ENCODE peak calls at places on chromosomes 2 and 18, in nine cellular contexts. One of them, this sample, is unnamed. For H3K27me3, the result is how much of the 10 kb centered on the place peaks cover.

GRCh38 chr2:217551229-217551909 is 451.4 kb downstream of the TNS1 start:
- DNase-seq in HCT116: no peak
- DNase-seq in BE2C: no peak
- DNase-seq in brain microvascular endothelial cell: peak
- DNase-seq in kidney epithelial cell: peak
- DNase-seq in heart left ventricle: no peak
- DNase-seq in upper lobe of right lung: no peak
- DNase-seq in tibial artery: no peak
- DNase-seq in right cardiac atrium: no peak
- DNase-seq in this sample: no peak

GRCh38 chr2:179856205-179856604 is 5.2 kb downstream of the ZNF385B start:
- DNase-seq in HCT116: no peak
- DNase-seq in BE2C: no peak
- DNase-seq in brain microvascular endothelial cell: no peak
- DNase-seq in kidney epithelial cell: no peak
- DNase-seq in heart left ventricle: no peak
- DNase-seq in upper lobe of right lung: no peak
- DNase-seq in tibial artery: no peak
- DNase-seq in right cardiac atrium: no peak
- DNase-seq in this sample: no peak

GRCh38 chr18:48412339-48412929 is 3.3 kb upstream of the ZBTB7C start:
- DNase-seq in HCT116: peak
- DNase-seq in BE2C: peak
- DNase-seq in brain microvascular endothelial cell: no peak
- DNase-seq in kidney epithelial cell: no peak
- DNase-seq in heart left ventricle: no peak
- DNase-seq in upper lobe of right lung: no peak
- DNase-seq in tibial artery: no peak
- DNase-seq in right cardiac atrium: no peak
- DNase-seq in this sample: no peak

GRCh38 chr18:14577971-14578370 is 34.6 kb upstream of the POTEC start:
- DNase-seq in HCT116: no peak
- DNase-seq in BE2C: no peak
- DNase-seq in brain microvascular endothelial cell: no peak
- DNase-seq in kidney epithelial cell: no peak
- DNase-seq in heart left ventricle: no peak
- DNase-seq in upper lobe of right lung: no peak
- DNase-seq in tibial artery: no peak
- DNase-seq in right cardiac atrium: no peak
- DNase-seq in this sample: no peak

GRCh38 chr2:161586517-161587167 is 37.6 kb upstream of the SLC4A10 start:
- DNase-seq in HCT116: peak
- DNase-seq in BE2C: no peak
- DNase-seq in brain microvascular endothelial cell: no peak
- DNase-seq in kidney epithelial cell: no peak
- DNase-seq in heart left ventricle: no peak
- DNase-seq in upper lobe of right lung: no peak
- DNase-seq in tibial artery: no peak
- DNase-seq in right cardiac atrium: no peak
- DNase-seq in this sample: no peak

GRCh38 chr2:159637988-159638501 is 21.7 kb upstream of the BAZ2B start:
- DNase-seq in HCT116: peak
- DNase-seq in BE2C: no peak
- DNase-seq in brain microvascular endothelial cell: peak
- DNase-seq in kidney epithelial cell: peak
- DNase-seq in heart left ventricle: no peak
- DNase-seq in upper lobe of right lung: no peak
- DNase-seq in tibial artery: no peak
- DNase-seq in right cardiac atrium: no peak
- DNase-seq in this sample: no peak

GRCh38 chr2:149634103-149634502 is 46.5 kb upstream of the MMADHC start:
- DNase-seq in HCT116: no peak
- DNase-seq in BE2C: no peak
- DNase-seq in brain microvascular endothelial cell: no peak
- DNase-seq in kidney epithelial cell: no peak
- DNase-seq in heart left ventricle: no peak
- DNase-seq in upper lobe of right lung: no peak
- DNase-seq in tibial artery: no peak
- DNase-seq in right cardiac atrium: no peak
- DNase-seq in this sample: no peak

GRCh38 chr2:229489016-229489415 is 217.9 kb upstream of the PID1 start:
- DNase-seq in HCT116: no peak
- DNase-seq in BE2C: no peak
- DNase-seq in brain microvascular endothelial cell: peak
- DNase-seq in kidney epithelial cell: no peak
- DNase-seq in heart left ventricle: no peak
- DNase-seq in upper lobe of right lung: no peak
- DNase-seq in tibial artery: no peak
- DNase-seq in right cardiac atrium: no peak
- DNase-seq in this sample: no peak

GRCh38 chr2:205722538-205722878 is 40.2 kb downstream of the NRP2 start:
- DNase-seq in HCT116: no peak
- DNase-seq in BE2C: no peak
- DNase-seq in brain microvascular endothelial cell: no peak
- DNase-seq in kidney epithelial cell: no peak
- DNase-seq in heart left ventricle: no peak
- DNase-seq in upper lobe of right lung: no peak
- DNase-seq in tibial artery: no peak
- DNase-seq in right cardiac atrium: no peak
- DNase-seq in this sample: no peak

GRCh38 chr2:233063269-233063975 is 3.3 kb downstream of the INPP5D start:
- DNase-seq in HCT116: no peak
- DNase-seq in BE2C: no peak
- DNase-seq in brain microvascular endothelial cell: no peak
- DNase-seq in kidney epithelial cell: no peak
- DNase-seq in heart left ventricle: no peak
- DNase-seq in upper lobe of right lung: peak
- DNase-seq in tibial artery: no peak
- DNase-seq in right cardiac atrium: no peak
- DNase-seq in this sample: no peak

GRCh38 chr2:240782886-240783818 is 36.9 kb downstream of the KIF1A start:
- DNase-seq in HCT116: no peak
- DNase-seq in BE2C: no peak
- DNase-seq in brain microvascular endothelial cell: no peak
- DNase-seq in kidney epithelial cell: no peak
- DNase-seq in heart left ventricle: peak
- DNase-seq in upper lobe of right lung: no peak
- DNase-seq in tibial artery: no peak
- DNase-seq in right cardiac atrium: peak
- DNase-seq in this sample: no peak

GRCh38 chr2:149904352-149904751 is 316.8 kb upstream of the MMADHC start:
- DNase-seq in HCT116: no peak
- DNase-seq in BE2C: no peak
- DNase-seq in brain microvascular endothelial cell: no peak
- DNase-seq in kidney epithelial cell: no peak
- DNase-seq in heart left ventricle: no peak
- DNase-seq in upper lobe of right lung: no peak
- DNase-seq in tibial artery: no peak
- DNase-seq in right cardiac atrium: no peak
- DNase-seq in this sample: no peak

GRCh38 chr18:13532406-13533075 is 193.8 kb downstream of the FAM210A start:
- DNase-seq in HCT116: no peak
- DNase-seq in BE2C: no peak
- DNase-seq in brain microvascular endothelial cell: no peak
- DNase-seq in kidney epithelial cell: no peak
- DNase-seq in heart left ventricle: no peak
- DNase-seq in upper lobe of right lung: no peak
- DNase-seq in tibial artery: no peak
- DNase-seq in right cardiac atrium: peak
- DNase-seq in this sample: no peak

GRCh38 chr2:159497256-159497655 is 119.1 kb downstream of the BAZ2B start:
- DNase-seq in HCT116: peak
- DNase-seq in BE2C: no peak
- DNase-seq in brain microvascular endothelial cell: peak
- DNase-seq in kidney epithelial cell: peak
- DNase-seq in heart left ventricle: peak
- DNase-seq in upper lobe of right lung: no peak
- DNase-seq in tibial artery: no peak
- DNase-seq in right cardiac atrium: no peak
- DNase-seq in this sample: no peak

GRCh38 chr2:10956006-10956790 is 44.5 kb downstream of the KCNF1 start:
- DNase-seq in HCT116: no peak
- DNase-seq in BE2C: no peak
- DNase-seq in brain microvascular endothelial cell: no peak
- DNase-seq in kidney epithelial cell: no peak
- DNase-seq in heart left ventricle: no peak
- DNase-seq in upper lobe of right lung: no peak
- DNase-seq in tibial artery: no peak
- DNase-seq in right cardiac atrium: no peak
- DNase-seq in this sample: no peak

DNA sequence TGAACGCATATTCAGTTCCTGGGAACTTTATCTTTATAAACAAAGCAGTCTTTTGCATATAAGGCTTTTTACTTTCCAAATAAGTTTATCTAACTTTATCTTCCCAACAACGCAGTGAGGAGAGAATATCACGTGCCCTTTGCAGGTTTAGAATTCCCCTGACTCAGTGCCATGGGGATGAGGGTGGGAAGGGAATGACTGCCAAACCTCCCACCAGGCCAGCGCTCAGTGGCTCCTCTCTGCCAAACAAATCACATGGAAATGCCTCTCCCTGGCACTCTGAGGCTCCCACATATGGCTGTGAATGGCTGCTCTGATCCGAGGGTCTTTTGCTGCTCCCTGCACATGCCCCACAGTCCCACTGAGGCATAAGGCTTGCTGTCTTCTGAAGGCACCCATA is 158.3 kb downstream of the DNAH6 start:
- DNase-seq in HCT116: no peak
- DNase-seq in BE2C: no peak
- DNase-seq in brain microvascular endothelial cell: no peak
- DNase-seq in kidney epithelial cell: no peak
- DNase-seq in heart left ventricle: no peak
- DNase-seq in upper lobe of right lung: no peak
- DNase-seq in tibial artery: no peak
- DNase-seq in right cardiac atrium: no peak
- DNase-seq in this sample: no peak
- H3K27me3 ChIP-seq in HCT116: under half
- H3K27me3 ChIP-seq in BE2C: under half
- H3K27me3 ChIP-seq in brain microvascular endothelial cell: under half
- H3K27me3 ChIP-seq in kidney epithelial cell: under half
- H3K27me3 ChIP-seq in heart left ventricle: under half
- H3K27me3 ChIP-seq in upper lobe of right lung: under half
- H3K27me3 ChIP-seq in tibial artery: under half
- H3K27me3 ChIP-seq in right cardiac atrium: under half
- H3K27me3 ChIP-seq in this sample: under half

GRCh38 chr2:47568164-47568861 is 165.4 kb downstream of the MSH2 start:
- DNase-seq in HCT116: no peak
- DNase-seq in BE2C: no peak
- DNase-seq in brain microvascular endothelial cell: no peak
- DNase-seq in kidney epithelial cell: no peak
- DNase-seq in heart left ventricle: no peak
- DNase-seq in upper lobe of right lung: no peak
- DNase-seq in tibial artery: no peak
- DNase-seq in right cardiac atrium: no peak
- DNase-seq in this sample: no peak

GRCh38 chr2:47566207-47566858 is 163.4 kb downstream of the MSH2 start:
- DNase-seq in HCT116: no peak
- DNase-seq in BE2C: no peak
- DNase-seq in brain microvascular endothelial cell: no peak
- DNase-seq in kidney epithelial cell: no peak
- DNase-seq in heart left ventricle: no peak
- DNase-seq in upper lobe of right lung: no peak
- DNase-seq in tibial artery: no peak
- DNase-seq in right cardiac atrium: no peak
- DNase-seq in this sample: no peak

GRCh38 chr2:47569658-47570398 is 166.9 kb downstream of the MSH2 start:
- DNase-seq in HCT116: no peak
- DNase-seq in BE2C: peak
- DNase-seq in brain microvascular endothelial cell: no peak
- DNase-seq in kidney epithelial cell: no peak
- DNase-seq in heart left ventricle: no peak
- DNase-seq in upper lobe of right lung: no peak
- DNase-seq in tibial artery: no peak
- DNase-seq in right cardiac atrium: peak
- DNase-seq in this sample: no peak

GRCh38 chr2:47572136-47572535 is 169.2 kb downstream of the MSH2 start:
- DNase-seq in HCT116: no peak
- DNase-seq in BE2C: no peak
- DNase-seq in brain microvascular endothelial cell: no peak
- DNase-seq in kidney epithelial cell: no peak
- DNase-seq in heart left ventricle: no peak
- DNase-seq in upper lobe of right lung: no peak
- DNase-seq in tibial artery: no peak
- DNase-seq in right cardiac atrium: no peak
- DNase-seq in this sample: no peak
- H3K27me3 ChIP-seq in HCT116: under half
- H3K27me3 ChIP-seq in BE2C: half or more
- H3K27me3 ChIP-seq in brain microvascular endothelial cell: under half
- H3K27me3 ChIP-seq in kidney epithelial cell: half or more
- H3K27me3 ChIP-seq in heart left ventricle: under half
- H3K27me3 ChIP-seq in upper lobe of right lung: half or more
- H3K27me3 ChIP-seq in tibial artery: under half
- H3K27me3 ChIP-seq in right cardiac atrium: under half
- H3K27me3 ChIP-seq in this sample: under half

DNA sequence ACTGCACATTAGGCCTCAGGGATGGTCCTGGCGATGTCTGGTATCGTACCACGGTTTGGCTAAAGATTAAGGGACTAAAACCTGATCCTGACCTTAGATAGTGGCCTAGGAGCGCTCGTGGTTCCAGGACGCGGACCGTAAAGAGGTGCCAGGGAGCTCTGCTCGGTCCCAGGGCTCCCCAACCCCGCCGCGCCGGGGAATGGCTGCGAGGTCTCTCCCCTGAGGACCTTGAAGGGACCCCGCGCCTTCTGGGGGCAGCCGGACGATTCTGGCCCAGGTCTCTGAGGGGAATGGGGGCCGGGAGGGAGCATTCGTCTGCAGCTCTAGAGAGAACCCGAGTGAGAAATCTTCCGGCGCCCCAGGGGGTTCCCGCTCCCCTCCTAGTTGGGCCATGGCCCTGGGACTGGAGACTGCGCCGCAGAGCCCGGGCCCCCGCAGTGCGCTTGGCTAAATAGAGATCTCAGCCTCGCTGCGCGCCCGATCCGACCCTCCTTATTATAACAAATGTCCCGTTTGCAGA is 1.8 kb downstream of the PAX8 start:
- DNase-seq in HCT116: no peak
- DNase-seq in BE2C: no peak
- DNase-seq in brain microvascular endothelial cell: no peak
- DNase-seq in kidney epithelial cell: no peak
- DNase-seq in heart left ventricle: no peak
- DNase-seq in upper lobe of right lung: no peak
- DNase-seq in tibial artery: no peak
- DNase-seq in right cardiac atrium: no peak
- DNase-seq in this sample: no peak
- H3K27me3 ChIP-seq in HCT116: under half
- H3K27me3 ChIP-seq in BE2C: under half
- H3K27me3 ChIP-seq in brain microvascular endothelial cell: half or more
- H3K27me3 ChIP-seq in kidney epithelial cell: under half
- H3K27me3 ChIP-seq in heart left ventricle: half or more
- H3K27me3 ChIP-seq in upper lobe of right lung: half or more
- H3K27me3 ChIP-seq in tibial artery: under half
- H3K27me3 ChIP-seq in right cardiac atrium: under half
- H3K27me3 ChIP-seq in this sample: half or more

DNA sequence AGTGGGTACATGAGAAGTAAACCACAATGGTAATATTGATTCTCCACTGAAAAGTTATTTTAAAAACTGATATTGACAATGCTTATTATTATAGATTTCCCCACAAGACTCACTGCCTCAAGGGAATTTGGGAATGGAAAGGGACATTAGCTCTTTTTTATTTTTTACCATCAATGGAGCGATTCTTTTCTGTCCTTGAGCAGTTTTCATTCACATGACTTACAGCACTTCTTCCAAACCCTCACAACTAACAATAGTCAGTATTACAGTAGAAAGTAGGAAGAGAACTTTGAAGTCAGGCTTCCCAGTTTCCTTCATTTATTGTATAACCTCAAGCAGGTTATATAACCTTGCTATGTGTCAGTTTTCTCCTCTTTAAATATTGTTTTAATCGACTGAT is 4.3 kb upstream of the UNC80 start:
- DNase-seq in HCT116: no peak
- DNase-seq in BE2C: no peak
- DNase-seq in brain microvascular endothelial cell: no peak
- DNase-seq in kidney epithelial cell: no peak
- DNase-seq in heart left ventricle: no peak
- DNase-seq in upper lobe of right lung: no peak
- DNase-seq in tibial artery: no peak
- DNase-seq in right cardiac atrium: no peak
- DNase-seq in this sample: no peak
- H3K27me3 ChIP-seq in HCT116: under half
- H3K27me3 ChIP-seq in BE2C: under half
- H3K27me3 ChIP-seq in brain microvascular endothelial cell: under half
- H3K27me3 ChIP-seq in kidney epithelial cell: under half
- H3K27me3 ChIP-seq in heart left ventricle: under half
- H3K27me3 ChIP-seq in upper lobe of right lung: under half
- H3K27me3 ChIP-seq in tibial artery: under half
- H3K27me3 ChIP-seq in right cardiac atrium: under half
- H3K27me3 ChIP-seq in this sample: under half